ENCODE peak calls at places on chromosomes 7 and 10, in four cellular contexts. E, W, Y and N are unnamed samples.

GRCh38 chr10:103799341-103799740 is 56.0 kb downstream of the SH3PXD2A start:
- DNase-seq in E (no peak), W (no peak), Y (no peak), N (no peak)

GRCh38 chr10:110310741-110311140 is 6.0 kb upstream of the SMNDC1 start:
- DNase-seq in E (no peak), W (no peak), Y (no peak), N (no peak)

GRCh38 chr10:93030409-93030808 is 30.2 kb upstream of the CYP26C1 start:
- DNase-seq in E (no peak), W (no peak), Y (peak; percentile 74), N (no peak)

GRCh38 chr7:29562307-29562706 is 1.3 kb upstream of the PRR15 start:
- DNase-seq in E (no peak), W (no peak), Y (no peak), N (no peak)

GRCh38 chr10:7035111-7035761 is 375.6 kb downstream of the SFMBT2 start:
- DNase-seq in E (no peak), W (peak; percentile 34), Y (no peak), N (no peak)

GRCh38 chr7:30594055-30594539 is 581 bp upstream of the GARS1 start:
- DNase-seq in E (peak; percentile 70), W (peak; percentile 10), Y (no peak), N (no peak)

GRCh38 chr7:4299431-4299830 is 382.7 kb upstream of the FOXK1 start:
- DNase-seq in E (no peak), W (no peak), Y (no peak), N (no peak)

GRCh38 chr10:80260295-80261243 is 28.9 kb downstream of the MAT1A start:
- DNase-seq in E (peak; percentile 63), W (peak; percentile 16), Y (no peak), N (no peak)

GRCh38 chr7:101164071-101164840 is 1.1 kb downstream of the VGF start:
- DNase-seq in E (peak; percentile 89), W (no peak), Y (peak; percentile 59), N (no peak)

GRCh38 chr7:1646957-1647891 is 22.9 kb upstream of the ELFN1 start:
- DNase-seq in E (no peak), W (no peak), Y (no peak), N (no peak)

GRCh38 chr7:4707980-4708411 is 25.9 kb downstream of the FOXK1 start:
- DNase-seq in E (peak; percentile 85), W (no peak), Y (no peak), N (no peak)

GRCh38 chr7:41796331-41796730 is 93.4 kb upstream of the INHBA start:
- DNase-seq in E (no peak), W (no peak), Y (no peak), N (no peak)

GRCh38 chr10:15045380-15045779 is 1.6 kb downstream of the OLAH start:
- DNase-seq in E (no peak), W (no peak), Y (no peak), N (no peak)

GRCh38 chr7:29572543-29572942 is 8.9 kb downstream of the PRR15 start:
- DNase-seq in E (no peak), W (no peak), Y (no peak), N (no peak)

GRCh38 chr10:78890506-78890905 is 178.3 kb upstream of the ZMIZ1 start:
- DNase-seq in E (no peak), W (no peak), Y (no peak), N (no peak)